ENCODE peak calls at places on chromosome 12, in five cellular contexts. B is HEK293T, I is NT2/D1, O is HepG2, V is GM12878. H is an unnamed sample.

GRCh38 chr12:104573-105081 is 38.1 kb downstream of the IQSEC3 start:
- DNase-seq in B (peak), I (no peak), O (peak), V (no peak), H (peak)

GRCh38 chr12:119423285-119423684 is 88.8 kb downstream of the CCDC60 start:
- DNase-seq in B (no peak), I (peak), O (no peak), V (no peak), H (no peak)

GRCh38 chr12:79058342-79058741 is 193.8 kb downstream of the SYT1 start:
- DNase-seq in B (no peak), I (no peak), O (peak), V (no peak), H (no peak)

GRCh38 chr12:30694971-30695326 is 720 bp downstream of the IPO8 start:
- DNase-seq in B (peak), I (no peak), O (peak), V (no peak), H (no peak)

GRCh38 chr12:113403435-113404415 is at the start of gene SDS:
- DNase-seq in B (no peak), I (no peak), O (no peak), V (no peak), H (no peak)

GRCh38 chr12:105347486-105347885 is 17.0 kb downstream of the C12orf75 start:
- DNase-seq in B (no peak), I (no peak), O (no peak), V (no peak), H (no peak)

GRCh38 chr12:29783773-29784666 is at the start of gene TMTC1:
- DNase-seq in B (peak), I (peak), O (no peak), V (no peak), H (peak)

GRCh38 chr12:509494-509893 is 49.8 kb downstream of the B4GALNT3 start:
- DNase-seq in B (no peak), I (no peak), O (no peak), V (no peak), H (no peak)

GRCh38 chr12:2682301-2683282 is 112.2 kb upstream of the FKBP4 start:
- DNase-seq in B (no peak), I (peak), O (peak), V (no peak), H (no peak)

GRCh38 chr12:3261782-3262359 is 184.7 kb downstream of the TSPAN9 start:
- DNase-seq in B (no peak), I (no peak), O (no peak), V (no peak), H (no peak)

GRCh38 chr12:102769323-102769916 is 147.6 kb downstream of the PAH start:
- DNase-seq in B (peak), I (peak), O (peak), V (peak), H (peak)

GRCh38 chr12:123363385-123363742 is 1.3 kb downstream of the SBNO1 start:
- DNase-seq in B (peak), I (no peak), O (no peak), V (no peak), H (no peak)

GRCh38 chr12:42361909-42362706 is 36.1 kb downstream of the PPHLN1 start:
- DNase-seq in B (no peak), I (no peak), O (no peak), V (no peak), H (no peak)

GRCh38 chr12:10392394-10392930 is 2.6 kb upstream of the KLRK1 start:
- DNase-seq in B (peak), I (no peak), O (no peak), V (peak), H (no peak)

GRCh38 chr12:121751716-121752351 is 39.3 kb downstream of the TMEM120B start:
- DNase-seq in B (no peak), I (no peak), O (no peak), V (no peak), H (no peak)

GRCh38 chr12:20434993-20435392 is 66.7 kb downstream of the PDE3A start:
- DNase-seq in B (no peak), I (no peak), O (no peak), V (no peak), H (no peak)

GRCh38 chr12:102169922-102170698 is 27.5 kb downstream of the PMCH start:
- DNase-seq in B (peak), I (peak), O (peak), V (no peak), H (no peak)

GRCh38 chr12:39505025-39505424 is 62.1 kb upstream of the KIF21A start:
- DNase-seq in B (no peak), I (peak), O (no peak), V (no peak), H (no peak)

GRCh38 chr12:19704966-19705365 is 265.7 kb downstream of the AEBP2 start:
- DNase-seq in B (no peak), I (no peak), O (no peak), V (no peak), H (no peak)

GRCh38 chr12:121590476-121591143 is 9.8 kb upstream of the KDM2B start:
- DNase-seq in B (no peak), I (no peak), O (peak), V (peak), H (no peak)

GRCh38 chr12:86774841-86775386 is 518.7 kb upstream of the MGAT4C start:
- DNase-seq in B (no peak), I (no peak), O (no peak), V (no peak), H (no peak)

GRCh38 chr12:56836800-56837663 is 73.9 kb downstream of the HSD17B6 start:
- DNase-seq in B (no peak), I (no peak), O (no peak), V (no peak), H (no peak)

GRCh38 chr12:92369643-92370042 is 224.0 kb upstream of the BTG1 start:
- DNase-seq in B (no peak), I (no peak), O (no peak), V (no peak), H (no peak)

GRCh38 chr12:54404061-54405004 is 14.7 kb downstream of the ITGA5 start:
- DNase-seq in B (peak), I (peak), O (peak), V (no peak), H (peak)

GRCh38 chr12:127081058-127081457 is 1185.9 kb upstream of the TMEM132C start:
- DNase-seq in B (no peak), I (no peak), O (no peak), V (no peak), H (no peak)

GRCh38 chr12:11885261-11886038 is 185.3 kb upstream of the BCL2L14 start:
- DNase-seq in B (no peak), I (no peak), O (peak), V (no peak), H (no peak)
- TF ChIP-seq SUZ12 in B (no peak), I (no peak), O (no peak), V (no peak), H (no peak)

GRCh38 chr12:68749443-68749842 is 3.5 kb downstream of the SLC35E3 start:
- DNase-seq in B (no peak), I (no peak), O (no peak), V (no peak), H (no peak)
- TF ChIP-seq SUZ12 in B (no peak), I (no peak), O (no peak), V (no peak), H (no peak)

GRCh38 chr12:31922341-31923062 is 36.7 kb upstream of the RESF1 start:
- DNase-seq in B (no peak), I (no peak), O (peak), V (no peak), H (no peak)
- TF ChIP-seq SUZ12 in B (no peak), I (no peak), O (no peak), V (no peak), H (no peak)

DNA sequence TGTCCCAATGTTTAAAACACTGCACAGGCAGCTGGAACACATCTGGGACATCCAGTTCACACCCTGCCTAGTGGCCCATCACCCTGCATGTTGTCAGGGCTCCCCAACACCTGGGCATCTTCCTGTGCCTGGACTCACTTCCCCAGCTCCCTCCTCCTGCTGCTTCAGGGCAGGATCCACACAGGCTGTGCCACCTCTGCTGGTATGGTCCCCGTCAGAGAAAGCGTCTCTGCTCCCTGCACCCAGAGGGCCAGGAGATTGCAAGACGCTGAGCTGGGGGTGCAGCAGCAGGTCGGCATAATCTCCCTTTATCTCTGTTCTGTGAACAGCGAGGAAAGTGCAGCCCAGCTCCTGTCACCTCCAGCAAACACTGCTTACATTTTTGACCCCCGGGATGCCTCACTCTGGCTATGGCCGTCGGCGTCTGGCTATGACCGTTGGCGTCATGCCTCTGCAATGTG is 124.3 kb downstream of the ADGRD1 start:
- DNase-seq in B (no peak), I (no peak), O (no peak), V (no peak), H (no peak)
- TF ChIP-seq SUZ12 in B (no peak), I (no peak), O (no peak), V (no peak), H (no peak)

GRCh38 chr12:23626791-23627190 is 322.7 kb downstream of the SOX5 start:
- DNase-seq in B (no peak), I (no peak), O (no peak), V (no peak), H (no peak)

GRCh38 chr12:23634344-23634743 is 315.1 kb downstream of the SOX5 start:
- DNase-seq in B (no peak), I (no peak), O (no peak), V (no peak), H (no peak)

GRCh38 chr12:23631991-23632390 is 317.5 kb downstream of the SOX5 start:
- DNase-seq in B (no peak), I (no peak), O (no peak), V (no peak), H (no peak)

GRCh38 chr12:23630524-23630923 is 318.9 kb downstream of the SOX5 start:
- DNase-seq in B (no peak), I (no peak), O (no peak), V (no peak), H (no peak)

GRCh38 chr12:23628836-23629235 is 320.6 kb downstream of the SOX5 start:
- DNase-seq in B (no peak), I (no peak), O (no peak), V (no peak), H (no peak)
- TF ChIP-seq SUZ12 in B (no peak), I (no peak), O (no peak), V (no peak), H (no peak)

GRCh38 chr12:63164911-63165310 is 13.9 kb upstream of the AVPR1A start:
- DNase-seq in B (no peak), I (no peak), O (no peak), V (no peak), H (no peak)
- TF ChIP-seq SUZ12 in B (no peak), I (no peak), O (no peak), V (no peak), H (no peak)

DNA sequence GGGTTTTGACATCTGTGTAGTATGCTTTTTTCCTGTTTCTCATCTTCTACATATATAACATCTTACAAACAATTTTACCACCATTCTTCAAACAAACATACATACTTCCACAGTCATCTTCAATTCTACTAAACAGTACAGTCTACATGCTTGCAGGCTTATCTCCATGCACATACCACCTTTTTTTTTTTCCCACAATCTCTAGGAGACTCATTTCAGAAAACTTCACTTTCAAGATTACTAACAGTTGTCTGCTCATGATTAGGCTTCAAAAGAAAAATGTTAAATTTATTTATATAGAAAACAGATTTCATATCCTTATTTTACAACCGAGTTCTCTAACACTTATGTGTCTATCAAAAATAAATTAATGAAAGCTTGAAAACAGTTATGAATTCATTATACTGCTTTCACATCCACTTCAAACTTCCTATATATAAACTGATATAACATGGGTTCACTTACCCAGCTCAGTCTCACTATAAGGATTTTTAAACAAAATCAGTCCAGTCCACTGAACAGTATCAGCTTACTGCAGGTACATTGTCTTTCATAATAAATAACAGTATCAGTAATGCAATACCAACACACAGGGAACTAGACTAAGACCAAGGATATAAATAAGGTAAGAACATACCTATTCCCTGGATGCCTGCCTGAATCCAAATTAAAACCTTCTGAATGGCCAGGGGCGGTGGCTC is 42.5 kb downstream of the LRP6 start:
- DNase-seq in B (no peak), I (no peak), O (no peak), V (no peak), H (no peak)
- TF ChIP-seq SUZ12 in B (no peak), I (no peak), O (no peak), V (no peak), H (no peak)

GRCh38 chr12:75660107-75660530 is 148.7 kb upstream of the KRR1 start:
- DNase-seq in B (no peak), I (no peak), O (no peak), V (no peak), H (no peak)
- TF ChIP-seq SUZ12 in B (no peak), I (no peak), O (no peak), V (no peak), H (no peak)

H was measured in H1.